ENCODE peak calls at places on chromosomes 13 and 19, in ten cellular contexts. P is activated naive CD4-positive, alpha-beta T cell treated with anti-CD3 and anti-CD28 coated beads, Interleukin-2, amount 50 U/mL, for 16 hours; Q is HuH-7; O is cardiac muscle cell; V is Peyer's patch; C is HEK293T; A is SW480; H is AG04450; S is kidney epithelial cell; T is activated effector memory CD4-positive, alpha-beta T cell treated with Interleukin-2 at 50 U/mL for 16 hours. F is an unnamed sample.

GRCh38 chr13:44128522-44128921 is 245.1 kb upstream of the SERP2 start:
- DNase-seq in P (no peak), Q (no peak), O (peak), V (no peak), C (no peak), A (no peak), H (no peak), S (no peak), T (no peak), F (no peak)

GRCh38 chr19:38263696-38264485 is 482 bp upstream of the SPINT2 start:
- DNase-seq in P (peak), Q (no peak), O (peak), V (peak), C (no peak), A (peak), H (no peak), S (peak), T (peak), F (no peak)

GRCh38 chr13:98060282-98060681 is 82.6 kb upstream of the FARP1 start:
- DNase-seq in P (no peak), Q (no peak), O (no peak), V (no peak), C (no peak), A (no peak), H (no peak), S (no peak), T (no peak), F (no peak)

GRCh38 chr13:112068531-112069062 is 1.6 kb downstream of the SOX1 start:
- DNase-seq in P (no peak), Q (no peak), O (no peak), V (no peak), C (no peak), A (no peak), H (no peak), S (no peak), T (no peak), F (no peak)

GRCh38 chr19:16897572-16898056 is 8.8 kb downstream of the F2RL3 start:
- DNase-seq in P (no peak), Q (no peak), O (no peak), V (peak), C (no peak), A (no peak), H (no peak), S (no peak), T (no peak), F (no peak)

GRCh38 chr19:6108721-6109633 is 1.3 kb downstream of the RFX2 start:
- DNase-seq in P (peak), Q (no peak), O (peak), V (peak), C (no peak), A (peak), H (no peak), S (no peak), T (peak), F (no peak)

GRCh38 chr19:46624958-46625661 is at the start of gene PTGIR:
- DNase-seq in P (no peak), Q (no peak), O (peak), V (peak), C (no peak), A (no peak), H (no peak), S (no peak), T (no peak), F (no peak)

GRCh38 chr13:27920677-27921420 is 1.0 kb downstream of the PDX1 start:
- DNase-seq in P (no peak), Q (peak), O (peak), V (no peak), C (no peak), A (peak), H (no peak), S (no peak), T (no peak), F (no peak)

GRCh38 chr13:61247149-61247936 is 168.3 kb downstream of the PCDH20 start:
- DNase-seq in P (no peak), Q (peak), O (no peak), V (no peak), C (no peak), A (no peak), H (no peak), S (no peak), T (no peak), F (no peak)

GRCh38 chr13:102359264-102359663 is 42.6 kb downstream of the FGF14 start:
- DNase-seq in P (no peak), Q (no peak), O (no peak), V (no peak), C (no peak), A (no peak), H (no peak), S (no peak), T (no peak), F (no peak)

GRCh38 chr19:12665646-12666304 is 767 bp downstream of the MAN2B1 start:
- DNase-seq in P (no peak), Q (no peak), O (no peak), V (peak), C (no peak), A (no peak), H (no peak), S (no peak), T (no peak), F (no peak)

GRCh38 chr13:97028441-97029299 is 34.4 kb upstream of the OXGR1 start:
- DNase-seq in P (peak), Q (peak), O (peak), V (peak), C (peak), A (peak), H (no peak), S (no peak), T (no peak), F (no peak)

GRCh38 chr13:59447846-59448620 is 715.7 kb downstream of the DIAPH3 start:
- DNase-seq in P (no peak), Q (no peak), O (peak), V (no peak), C (no peak), A (no peak), H (peak), S (peak), T (no peak), F (no peak)

GRCh38 chr13:27470042-27470830 is 19.9 kb upstream of the MTIF3 start:
- DNase-seq in P (no peak), Q (no peak), O (no peak), V (no peak), C (no peak), A (no peak), H (no peak), S (no peak), T (no peak), F (no peak)

GRCh38 chr13:45873491-45874360 is 22.2 kb upstream of the SIAH3 start:
- DNase-seq in P (no peak), Q (no peak), O (no peak), V (no peak), C (no peak), A (peak), H (no peak), S (peak), T (no peak), F (no peak)

GRCh38 chr13:64928704-64929499 is 2301.2 kb downstream of the PCDH9 start:
- DNase-seq in P (no peak), Q (no peak), O (peak), V (no peak), C (no peak), A (no peak), H (peak), S (peak), T (no peak), F (no peak)

GRCh38 chr13:100537486-100537885 is 51.1 kb downstream of the GGACT start:
- DNase-seq in P (no peak), Q (no peak), O (no peak), V (no peak), C (no peak), A (no peak), H (no peak), S (no peak), T (no peak), F (no peak)

GRCh38 chr19:38384209-38385027 is 3.4 kb downstream of the GGN start:
- DNase-seq in P (no peak), Q (peak), O (no peak), V (no peak), C (peak), A (peak), H (no peak), S (no peak), T (no peak), F (no peak)

GRCh38 chr13:37460211-37460610 is 138.4 kb downstream of the POSTN start:
- DNase-seq in P (no peak), Q (no peak), O (no peak), V (no peak), C (no peak), A (no peak), H (no peak), S (no peak), T (no peak), F (no peak)

GRCh38 chr13:46041335-46041934 is 11.1 kb downstream of the ZC3H13 start:
- DNase-seq in P (no peak), Q (no peak), O (no peak), V (no peak), C (no peak), A (no peak), H (no peak), S (no peak), T (no peak), F (no peak)

GRCh38 chr19:30570194-30570593 is 198.0 kb downstream of the ZNF536 start:
- DNase-seq in P (no peak), Q (no peak), O (no peak), V (no peak), C (no peak), A (no peak), H (no peak), S (no peak), T (no peak), F (no peak)

GRCh38 chr13:36130542-36131214 is 504 bp downstream of the DCLK1 start:
- DNase-seq in P (no peak), Q (no peak), O (peak), V (no peak), C (peak), A (no peak), H (no peak), S (no peak), T (no peak), F (no peak)

GRCh38 chr13:87344176-87344575 is 327.0 kb upstream of the SLITRK5 start:
- DNase-seq in P (no peak), Q (no peak), O (no peak), V (no peak), C (no peak), A (no peak), H (no peak), S (peak), T (no peak), F (no peak)

GRCh38 chr19:5097331-5097930 is 128.5 kb downstream of the KDM4B start:
- DNase-seq in P (no peak), Q (no peak), O (no peak), V (no peak), C (no peak), A (no peak), H (no peak), S (no peak), T (no peak), F (no peak)

GRCh38 chr13:36447501-36447900 is 15.2 kb downstream of the CCNA1 start:
- DNase-seq in P (no peak), Q (no peak), O (peak), V (no peak), C (no peak), A (no peak), H (no peak), S (no peak), T (no peak), F (no peak)

GRCh38 chr19:17632577-17632976 is 55.6 kb downstream of the UNC13A start:
- DNase-seq in P (no peak), Q (no peak), O (no peak), V (no peak), C (no peak), A (no peak), H (no peak), S (no peak), T (no peak), F (no peak)

GRCh38 chr13:50326746-50327145 is 311.5 kb downstream of the KCNRG start:
- DNase-seq in P (no peak), Q (no peak), O (no peak), V (no peak), C (no peak), A (peak), H (no peak), S (no peak), T (no peak), F (no peak)

GRCh38 chr19:5172859-5173577 is 167.6 kb downstream of the PTPRS start:
- DNase-seq in P (no peak), Q (no peak), O (peak), V (no peak), C (no peak), A (peak), H (peak), S (peak), T (no peak), F (no peak)

GRCh38 chr19:16133818-16134217 is 9.7 kb upstream of the HSH2D start:
- DNase-seq in P (no peak), Q (no peak), O (no peak), V (no peak), C (no peak), A (no peak), H (no peak), S (no peak), T (no peak), F (no peak)